ENCODE peak calls at places on chromosome 11, in four cellular contexts. R is hepatocyte, C is H7, E is fibroblast of villous mesenchyme. V is an unnamed sample.

GRCh38 chr11:14359573-14360031 is 619 bp upstream of the RRAS2 start:
- DNase-seq in R (no peak), E (no peak), C (no peak), V (peak; percentile 65)

GRCh38 chr11:104526006-104526405 is 362.1 kb upstream of the PDGFD start:
- DNase-seq in R (no peak), E (no peak), C (no peak), V (no peak)

GRCh38 chr11:12090061-12090572 is 20.3 kb upstream of the MICAL2 start:
- DNase-seq in C (no peak), R (no peak), E (peak; percentile 26), V (peak; percentile 88)

GRCh38 chr11:134359646-134360045 is 27.9 kb downstream of the GLB1L2 start:
- DNase-seq in R (no peak), E (no peak), C (no peak), V (no peak)

GRCh38 chr11:17208257-17208999 is 642 bp upstream of the PIK3C2A start:
- DNase-seq in C (no peak), E (peak; percentile 72), R (peak; percentile 92), V (peak; percentile 60)

GRCh38 chr11:45030778-45031177 is 80.1 kb upstream of the TP53I11 start:
- DNase-seq in C (no peak), R (no peak), E (no peak), V (no peak)

GRCh38 chr11:5123802-5124521 is 14.2 kb downstream of the OR52A5 start:
- DNase-seq in C (peak; percentile 41), R (peak; percentile 84), E (peak; percentile 70), V (peak; percentile 72)

GRCh38 chr11:46380340-46381045 is 976 bp upstream of the MDK start:
- DNase-seq in C (peak; percentile 99), R (peak; percentile 79), E (peak; percentile 75), V (peak; percentile 46)

V was measured in EH.